ENCODE peak calls at places on chromosomes 3 and 15, in four cellular contexts. One of them, this sample, is unnamed.

GRCh38 chr3:114402852-114403251 is 109.0 kb downstream of the TIGIT start:
- DNase-seq in GM12878: no peak
- DNase-seq in HepG2: no peak
- DNase-seq in K562: no peak
- DNase-seq in this sample: no peak

GRCh38 chr3:89841041-89841440 is 733.6 kb downstream of the EPHA3 start:
- DNase-seq in HepG2: no peak
- DNase-seq in K562: no peak
- DNase-seq in GM12878: no peak
- DNase-seq in this sample: no peak

GRCh38 chr3:132726341-132726823 is 4.2 kb upstream of the NPHP3 start:
- DNase-seq in GM12878: no peak
- DNase-seq in K562: peak; percentile 45
- DNase-seq in HepG2: peak; percentile 39
- DNase-seq in this sample: peak; percentile 7

GRCh38 chr15:36177590-36178281 is 401.7 kb upstream of the CDIN1 start:
- DNase-seq in HepG2: no peak
- DNase-seq in K562: no peak
- DNase-seq in GM12878: no peak
- DNase-seq in this sample: peak; percentile 81

GRCh38 chr15:79339588-79340314 is 28.8 kb downstream of the TMED3 start:
- DNase-seq in HepG2: peak; percentile 13
- DNase-seq in GM12878: no peak
- DNase-seq in K562: peak; percentile 47
- DNase-seq in this sample: peak; percentile 47

GRCh38 chr3:10517616-10518015 is 12.2 kb upstream of the ATP2B2 start:
- DNase-seq in K562: no peak
- DNase-seq in HepG2: no peak
- DNase-seq in GM12878: no peak
- DNase-seq in this sample: no peak

GRCh38 chr3:190375250-190375649 is 12.7 kb upstream of the CLDN16 start:
- DNase-seq in GM12878: no peak
- DNase-seq in HepG2: no peak
- DNase-seq in K562: no peak
- DNase-seq in this sample: no peak

GRCh38 chr3:128971421-128971820 is 22.5 kb downstream of the CFAP92 start:
- DNase-seq in GM12878: no peak
- DNase-seq in K562: no peak
- DNase-seq in HepG2: no peak
- DNase-seq in this sample: no peak

GRCh38 chr3:3699816-3700633 is 99.2 kb upstream of the LRRN1 start:
- DNase-seq in K562: no peak
- DNase-seq in GM12878: no peak
- DNase-seq in HepG2: no peak
- DNase-seq in this sample: no peak

GRCh38 chr3:31288641-31289100 is 244.1 kb upstream of the STT3B start:
- DNase-seq in GM12878: no peak
- DNase-seq in K562: peak; percentile 44
- DNase-seq in HepG2: peak; percentile 97
- DNase-seq in this sample: peak; percentile 44

GRCh38 chr15:83061680-83062079 is 5.4 kb downstream of the BTBD1 start:
- DNase-seq in GM12878: no peak
- DNase-seq in HepG2: no peak
- DNase-seq in K562: no peak
- DNase-seq in this sample: no peak

GRCh38 chr15:70309035-70309434 is 211.3 kb upstream of the TLE3 start:
- DNase-seq in GM12878: no peak
- DNase-seq in K562: no peak
- DNase-seq in HepG2: no peak
- DNase-seq in this sample: no peak

GRCh38 chr3:71311320-71312046 is 272.0 kb downstream of the FOXP1 start:
- DNase-seq in GM12878: no peak
- DNase-seq in HepG2: no peak
- DNase-seq in K562: no peak
- DNase-seq in this sample: no peak

GRCh38 chr3:130539005-130539404 is 22.0 kb downstream of the COL6A6 start:
- DNase-seq in HepG2: peak; percentile 55
- DNase-seq in K562: peak; percentile 71
- DNase-seq in GM12878: no peak
- DNase-seq in this sample: peak; percentile 19

GRCh38 chr15:39747326-39747725 is 35.3 kb downstream of the FSIP1 start:
- DNase-seq in HepG2: no peak
- DNase-seq in GM12878: no peak
- DNase-seq in K562: no peak
- DNase-seq in this sample: no peak

GRCh38 chr15:65033659-65034269 is 4.3 kb upstream of the MTFMT start:
- DNase-seq in GM12878: no peak
- DNase-seq in K562: peak; percentile 53
- DNase-seq in HepG2: peak; percentile 63
- DNase-seq in this sample: no peak

GRCh38 chr3:196320110-196320509 is 2.1 kb upstream of the DYNLT2B start:
- DNase-seq in K562: no peak
- DNase-seq in GM12878: no peak
- DNase-seq in HepG2: no peak
- DNase-seq in this sample: no peak

GRCh38 chr3:111473550-111473949 is 68.4 kb upstream of the CD96 start:
- DNase-seq in HepG2: no peak
- DNase-seq in GM12878: no peak
- DNase-seq in K562: peak; percentile 3
- DNase-seq in this sample: peak; percentile 24

GRCh38 chr3:16761576-16761975 is 123.2 kb upstream of the PLCL2 start:
- DNase-seq in K562: no peak
- DNase-seq in HepG2: no peak
- DNase-seq in GM12878: no peak
- DNase-seq in this sample: no peak

GRCh38 chr3:30044515-30044914 is 561.9 kb upstream of the TGFBR2 start:
- DNase-seq in HepG2: no peak
- DNase-seq in K562: no peak
- DNase-seq in GM12878: no peak
- DNase-seq in this sample: no peak
- TF ChIP-seq ESRRA in HepG2: no peak
- TF ChIP-seq ESRRA in K562: no peak
- TF ChIP-seq ESRRA in GM12878: no peak
- TF ChIP-seq ESRRA in this sample: no peak

GRCh38 chr15:101027273-101027901 is 108.2 kb downstream of the LRRK1 start:
- DNase-seq in GM12878: no peak
- DNase-seq in HepG2: no peak
- DNase-seq in K562: no peak
- DNase-seq in this sample: no peak

GRCh38 chr15:101025116-101025885 is 106.1 kb downstream of the LRRK1 start:
- DNase-seq in GM12878: no peak
- DNase-seq in K562: no peak
- DNase-seq in HepG2: no peak
- DNase-seq in this sample: no peak

GRCh38 chr15:101026686-101027272 is 107.6 kb downstream of the LRRK1 start:
- DNase-seq in GM12878: no peak
- DNase-seq in K562: no peak
- DNase-seq in HepG2: no peak
- DNase-seq in this sample: no peak

GRCh38 chr15:101024709-101025108 is 105.6 kb downstream of the LRRK1 start:
- DNase-seq in HepG2: no peak
- DNase-seq in K562: no peak
- DNase-seq in GM12878: no peak
- DNase-seq in this sample: no peak

DNA sequence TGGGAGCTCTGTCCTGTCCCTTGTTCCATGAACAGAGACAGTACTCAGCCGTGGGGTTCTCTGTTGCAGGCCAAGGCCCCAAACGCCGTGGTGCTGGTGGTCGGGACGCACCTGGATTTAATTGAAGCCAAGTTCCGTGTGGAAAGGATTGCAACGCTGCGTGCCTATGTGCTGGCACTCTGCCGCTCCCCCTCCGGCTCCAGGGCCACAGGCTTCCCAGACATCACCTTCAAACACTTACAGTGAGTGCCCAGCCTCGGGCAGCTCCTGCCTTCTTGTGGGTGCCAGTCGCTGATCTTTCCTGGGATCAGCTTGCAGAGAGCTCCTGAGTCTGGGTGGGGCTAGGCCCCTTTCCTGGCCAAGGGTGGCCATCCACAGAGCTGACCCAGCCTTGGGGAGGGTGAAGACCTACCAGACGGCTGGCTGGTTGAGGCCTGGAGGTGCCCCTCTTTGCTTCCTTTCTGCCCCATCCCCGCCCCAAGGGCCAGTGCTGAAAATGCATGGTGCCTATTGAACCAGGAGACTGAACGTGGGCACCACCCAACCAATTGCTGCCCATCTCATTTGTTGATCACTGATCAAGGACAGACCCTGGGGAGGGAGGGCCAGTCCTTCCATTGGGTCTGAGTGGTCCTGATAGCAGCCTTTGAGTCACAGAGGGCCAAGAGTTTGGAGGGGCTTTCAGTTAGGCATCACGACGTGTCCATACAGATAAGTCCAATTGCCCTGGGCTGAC is 106.9 kb downstream of the LRRK1 start:
- DNase-seq in GM12878: no peak
- DNase-seq in HepG2: no peak
- DNase-seq in K562: no peak
- DNase-seq in this sample: no peak
- TF ChIP-seq JUNB in GM12878: no peak
- TF ChIP-seq JUNB in HepG2: no peak
- TF ChIP-seq JUNB in K562: no peak
- TF ChIP-seq JUNB in this sample: no peak

GRCh38 chr3:135851201-135852061 is 114.1 kb upstream of the PPP2R3A start:
- DNase-seq in K562: no peak
- DNase-seq in GM12878: no peak
- DNase-seq in HepG2: no peak
- DNase-seq in this sample: no peak
- TF ChIP-seq ESRRA in K562: no peak
- TF ChIP-seq ESRRA in GM12878: no peak
- TF ChIP-seq ESRRA in HepG2: no peak
- TF ChIP-seq ESRRA in this sample: no peak

GRCh38 chr3:29212789-29213433 is 68.0 kb upstream of the RBMS3 start:
- DNase-seq in HepG2: no peak
- DNase-seq in K562: no peak
- DNase-seq in GM12878: no peak
- DNase-seq in this sample: no peak
- TF ChIP-seq JUNB in HepG2: no peak
- TF ChIP-seq JUNB in K562: no peak
- TF ChIP-seq JUNB in GM12878: no peak
- TF ChIP-seq JUNB in this sample: no peak

GRCh38 chr15:51130344-51130743 is 35.6 kb upstream of the TNFAIP8L3 start:
- DNase-seq in HepG2: no peak
- DNase-seq in K562: peak; percentile 9
- DNase-seq in GM12878: no peak
- DNase-seq in this sample: no peak
- TF ChIP-seq ESRRA in HepG2: no peak
- TF ChIP-seq ESRRA in K562: no peak
- TF ChIP-seq ESRRA in GM12878: no peak
- TF ChIP-seq ESRRA in this sample: no peak

GRCh38 chr3:14175383-14176037 is 2.9 kb downstream of the XPC start:
- DNase-seq in HepG2: no peak
- DNase-seq in GM12878: peak; percentile 48
- DNase-seq in K562: peak; percentile 56
- DNase-seq in this sample: no peak
- TF ChIP-seq JUNB in HepG2: no peak
- TF ChIP-seq JUNB in GM12878: no peak
- TF ChIP-seq JUNB in K562: no peak
- TF ChIP-seq JUNB in this sample: no peak

GRCh38 chr3:83934208-83935150 is 1024.3 kb upstream of the CADM2 start:
- DNase-seq in K562: no peak
- DNase-seq in GM12878: peak; percentile 5
- DNase-seq in HepG2: peak; percentile 4
- DNase-seq in this sample: no peak
- TF ChIP-seq ESRRA in K562: no peak
- TF ChIP-seq ESRRA in GM12878: no peak
- TF ChIP-seq ESRRA in HepG2: no peak
- TF ChIP-seq ESRRA in this sample: no peak

This sample was measured in A549.